ENCODE peak calls at places on chromosomes 7 and 10, in five cellular contexts. N is Peyer's patch, D is body of pancreas, W is H1, T is ovary. Q is an unnamed sample.

GRCh38 chr7:107014381-107015023 is 30.0 kb upstream of the PRKAR2B start:
- DNase-seq in N (no peak), D (no peak), W (no peak), T (no peak), Q (no peak)

GRCh38 chr7:39360766-39361165 is 205.4 kb upstream of the YAE1 start:
- DNase-seq in N (no peak), D (no peak), W (no peak), T (no peak), Q (no peak)

GRCh38 chr10:77205135-77205534 is 432.5 kb downstream of the KCNMA1 start:
- DNase-seq in N (no peak), D (no peak), W (no peak), T (no peak), Q (no peak)

GRCh38 chr10:121405953-121406352 is 192.3 kb downstream of the FGFR2 start:
- DNase-seq in N (no peak), D (no peak), W (no peak), T (no peak), Q (no peak)

GRCh38 chr7:137958593-137959431 is 43.1 kb downstream of the CREB3L2 start:
- DNase-seq in N (no peak), D (no peak), W (no peak), T (no peak), Q (no peak)

GRCh38 chr7:151485006-151485732 is 34.5 kb downstream of the RHEB start:
- DNase-seq in N (no peak), D (peak; percentile 40), W (no peak), T (no peak), Q (no peak)

GRCh38 chr10:22324413-22324812 is 3.5 kb downstream of the BMI1 start:
- DNase-seq in N (no peak), D (no peak), W (no peak), T (no peak), Q (no peak)

GRCh38 chr10:28284126-28284525 is 18.7 kb downstream of the MPP7 start:
- DNase-seq in N (no peak), D (peak; percentile 24), W (no peak), T (no peak), Q (no peak)

GRCh38 chr10:63008491-63008890 is 124.6 kb upstream of the NRBF2 start:
- DNase-seq in N (no peak), D (no peak), W (no peak), T (no peak), Q (no peak)

GRCh38 chr10:35386594-35387174 is 50.4 kb downstream of the CCNY start:
- DNase-seq in N (no peak), D (peak; percentile 57), W (no peak), T (no peak), Q (no peak)

GRCh38 chr10:17512341-17513001 is 58.1 kb upstream of the ST8SIA6 start:
- DNase-seq in N (peak; percentile 59), D (peak; percentile 61), W (no peak), T (no peak), Q (peak; percentile 46)

GRCh38 chr7:30932562-30932961 is 20.9 kb downstream of the AQP1 start:
- DNase-seq in N (peak; percentile 37), D (peak; percentile 71), W (no peak), T (no peak), Q (no peak)

GRCh38 chr10:34345383-34345782 is 469.7 kb downstream of the PARD3 start:
- DNase-seq in N (no peak), D (no peak), W (no peak), T (no peak), Q (no peak)

GRCh38 chr7:33156441-33156840 is 27.1 kb downstream of the BBS9 start:
- DNase-seq in N (no peak), D (no peak), W (no peak), T (no peak), Q (no peak)

GRCh38 chr7:114533151-114533550 is 118.5 kb downstream of the FOXP2 start:
- DNase-seq in N (no peak), D (no peak), W (no peak), T (no peak), Q (no peak)

GRCh38 chr7:98678215-98678614 is 61.1 kb downstream of the NPTX2 start:
- DNase-seq in N (no peak), D (no peak), W (no peak), T (no peak), Q (no peak)

GRCh38 chr7:17422966-17423365 is 124.5 kb downstream of the AHR start:
- DNase-seq in N (no peak), D (no peak), W (no peak), T (no peak), Q (no peak)

GRCh38 chr7:19944363-19945120 is 171.1 kb upstream of the TMEM196 start:
- DNase-seq in N (no peak), D (no peak), W (no peak), T (no peak), Q (no peak)

DNA sequence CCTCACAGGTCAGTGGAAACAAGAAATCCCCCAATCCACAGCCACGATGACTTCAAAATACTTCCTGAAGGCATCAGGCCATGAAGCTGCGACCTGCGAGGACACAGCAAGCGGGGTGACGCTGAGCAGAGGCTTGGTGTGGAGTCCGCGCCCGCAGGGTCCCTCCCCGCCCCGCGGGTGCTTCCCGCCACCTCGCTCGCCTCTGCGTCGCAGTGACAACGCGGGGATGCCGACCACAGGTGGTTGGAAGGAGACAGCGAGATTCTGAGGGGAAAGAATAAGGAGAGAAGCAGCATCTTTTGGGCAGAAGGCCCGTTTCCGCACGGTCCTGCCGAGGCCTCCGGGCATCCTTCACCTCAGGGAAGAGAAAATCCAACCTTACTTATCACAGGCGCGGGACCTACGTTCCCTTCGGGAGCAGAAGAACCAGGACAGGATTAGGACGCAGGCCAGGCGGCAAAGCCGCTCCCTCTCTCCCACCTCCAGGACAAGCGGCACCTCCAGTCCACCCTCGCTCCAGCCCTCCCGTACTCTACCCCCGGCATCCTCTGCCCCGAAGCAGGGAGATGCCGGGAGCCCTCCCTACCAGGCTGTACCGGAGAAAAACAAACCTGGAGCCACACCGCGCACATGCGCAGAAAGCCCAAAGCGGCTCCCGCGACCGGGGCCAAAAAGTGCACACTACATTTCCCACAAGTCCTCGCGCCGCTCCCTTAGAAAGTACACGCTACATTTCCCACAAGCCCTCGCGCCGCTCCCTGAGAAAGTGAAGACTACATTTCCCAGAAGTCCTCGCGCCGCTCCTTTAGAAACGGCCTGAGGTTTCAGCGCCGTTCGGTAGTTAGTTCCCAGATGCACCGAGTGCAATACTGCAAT is 85.9 kb downstream of the ZNF33B start:
- DNase-seq in N (peak; percentile 99), D (peak; percentile 97), W (peak; percentile 93), T (peak; percentile 97), Q (peak; percentile 99)
- TF ChIP-seq POLR2A in N (no peak), D (peak; percentile 78), W (peak; percentile 36), T (peak; percentile 51), Q (no peak)

DNA sequence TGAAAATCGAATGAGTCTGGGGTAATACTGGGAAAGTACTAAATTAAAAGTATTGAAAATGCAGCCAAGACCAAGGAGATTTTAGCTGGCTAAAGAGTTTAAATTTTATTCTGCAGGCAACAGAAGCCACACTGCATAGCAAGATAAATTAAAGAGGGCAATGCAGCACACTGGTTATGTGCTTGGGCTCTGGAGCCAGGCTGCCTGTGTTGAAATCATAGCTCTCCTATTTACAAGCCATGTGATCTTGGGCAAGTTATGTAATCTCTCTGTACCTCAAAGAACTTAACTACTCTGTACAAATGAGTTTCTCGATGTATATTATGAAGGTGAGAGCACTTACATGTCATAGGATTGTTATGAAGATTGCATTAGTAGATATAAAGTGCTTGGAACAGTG is 9.9 kb downstream of the SLC25A13 start:
- DNase-seq in N (no peak), D (peak; percentile 50), W (no peak), T (no peak), Q (no peak)
- H3K27ac ChIP-seq in N (no peak overlapping the region), D (no peak overlapping the region), W (no peak overlapping the region), T (no peak overlapping the region), Q (no peak overlapping the region)

DNA sequence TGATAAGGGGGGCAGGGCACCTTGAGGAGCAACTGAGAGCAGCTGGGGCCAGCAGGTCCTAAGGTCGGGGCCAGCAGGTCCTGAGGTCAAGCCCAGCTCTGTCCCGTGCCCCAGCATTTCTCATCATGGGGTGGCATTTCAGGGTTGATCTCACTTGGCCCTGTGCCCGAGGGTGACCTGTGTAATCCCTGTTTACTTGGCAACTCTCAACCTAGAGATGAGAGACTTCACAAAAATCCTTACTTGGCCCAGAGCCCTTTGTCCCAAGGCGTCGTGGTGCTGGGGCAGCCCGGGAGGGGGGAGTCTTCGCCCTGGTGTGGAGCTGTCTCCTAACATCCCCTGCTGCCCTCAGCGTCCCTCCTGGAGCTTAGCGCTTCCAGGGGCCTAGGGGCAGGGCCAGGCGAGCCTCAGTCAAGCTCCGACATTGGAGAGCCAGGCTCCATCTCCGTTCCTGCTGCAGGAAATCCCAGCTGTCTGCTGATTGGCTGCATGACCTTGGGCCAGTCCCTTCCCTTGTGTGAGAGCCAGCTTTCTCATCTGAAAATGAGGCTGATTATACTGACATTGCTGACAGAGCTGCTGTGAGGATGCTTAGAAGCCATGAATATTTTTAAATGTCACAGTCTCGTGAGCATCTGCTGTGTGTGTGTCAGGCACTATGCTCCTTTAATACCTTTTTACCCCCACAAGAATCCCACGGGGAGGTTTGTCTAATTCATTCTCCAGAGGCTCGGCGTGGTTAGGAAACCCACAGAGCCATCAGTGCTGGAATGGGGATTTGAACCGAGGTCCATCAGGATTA is 94.3 kb downstream of the ZMIZ1 start:
- DNase-seq in N (no peak), D (peak; percentile 63), W (no peak), T (peak; percentile 61), Q (no peak)
- TF ChIP-seq CTCF in N (no peak), D (no peak), W (no peak), T (no peak), Q (no peak)

DNA sequence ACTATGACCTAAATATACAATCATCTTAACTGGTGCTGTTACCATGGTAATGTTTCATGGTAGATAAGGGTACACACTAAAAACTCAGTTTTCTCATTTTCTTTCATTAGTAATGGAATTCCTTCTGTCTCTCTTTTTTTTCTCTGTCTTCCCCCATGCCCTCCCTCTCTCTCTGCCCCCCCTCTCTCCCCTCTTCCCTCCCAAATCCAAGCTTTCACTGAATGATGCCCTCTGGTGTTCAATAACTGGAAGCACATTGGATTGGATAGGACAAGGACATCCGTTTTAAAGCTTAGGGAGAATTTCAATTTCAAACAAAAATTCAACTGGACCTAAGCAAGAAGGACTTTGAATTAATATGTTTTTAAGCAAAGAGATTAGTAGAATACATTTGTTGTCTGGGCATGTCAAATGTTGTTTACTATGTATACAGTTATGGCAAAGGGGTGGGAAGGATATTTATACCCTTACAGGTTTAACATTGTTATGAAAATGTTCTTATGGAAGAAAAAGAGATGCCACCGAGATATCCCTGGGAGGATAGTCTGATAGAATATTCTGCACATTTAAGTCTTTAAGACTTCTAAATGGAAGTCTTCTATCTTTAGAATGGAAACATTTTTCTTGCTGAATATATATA is 6.1 kb downstream of the CHRM2 start:
- DNase-seq in N (no peak), D (no peak), W (no peak), T (no peak), Q (no peak)
- TF ChIP-seq POLR2A in N (no peak), D (no peak), W (no peak), T (no peak), Q (no peak)